ENCODE peak calls at places on chromosomes 6 and 20, in six cellular contexts. U, X, H, M, R and Y are unnamed samples.

GRCh38 chr6:3457710-3458605 is 1.1 kb upstream of the SLC22A23 start:
- DNase-seq in R (peak; percentile 31), H (peak; percentile 69), U (peak; percentile 77), M (no peak), X (peak; percentile 28), Y (peak; percentile 72)

GRCh38 chr6:52574709-52575489 is 2.0 kb downstream of the TRAM2 start:
- DNase-seq in H (no peak), X (peak; percentile 81), R (no peak), U (peak; percentile 75), M (no peak), Y (no peak)

GRCh38 chr6:18246205-18246604 is 18.1 kb downstream of the DEK start:
- DNase-seq in M (no peak), X (no peak), R (no peak), U (no peak), H (peak; percentile 40), Y (no peak)

GRCh38 chr20:21262812-21263211 is 40.3 kb upstream of the XRN2 start:
- DNase-seq in M (no peak), H (peak; percentile 36), U (no peak), X (peak; percentile 84), R (no peak), Y (peak; percentile 49)

GRCh38 chr6:47168176-47168575 is 126.0 kb upstream of the ADGRF1 start:
- DNase-seq in H (peak; percentile 98), R (peak; percentile 96), U (no peak), X (no peak), M (peak; percentile 97), Y (peak; percentile 99)

GRCh38 chr6:3022765-3023662 is 23.3 kb downstream of the NQO2 start:
- DNase-seq in X (no peak), M (no peak), U (no peak), H (no peak), R (no peak), Y (no peak)

GRCh38 chr6:39366875-39367618 is 44.5 kb upstream of the KCNK16 start:
- DNase-seq in R (no peak), X (peak; percentile 33), U (no peak), M (no peak), H (no peak), Y (no peak)

GRCh38 chr6:26163733-26164505 is 76.7 kb downstream of the HFE start:
- DNase-seq in M (no peak), U (no peak), X (no peak), H (no peak), R (no peak), Y (no peak)

GRCh38 chr6:75855047-75855446 is 106.0 kb downstream of the MYO6 start:
- DNase-seq in U (no peak), R (peak; percentile 85), M (peak; percentile 42), X (peak; percentile 85), H (peak; percentile 70), Y (peak; percentile 72)

GRCh38 chr6:111559193-111560097 is 46.2 kb downstream of the TRAF3IP2 start:
- DNase-seq in R (peak; percentile 66), M (no peak), U (no peak), X (no peak), H (no peak), Y (no peak)

GRCh38 chr6:168451805-168452204 is 10.8 kb downstream of the SMOC2 start:
- DNase-seq in U (no peak), X (no peak), R (no peak), M (no peak), H (no peak), Y (peak; percentile 5)

GRCh38 chr20:23387118-23387443 is 25.1 kb downstream of the GZF1 start:
- DNase-seq in H (no peak), U (no peak), R (no peak), M (no peak), X (no peak), Y (no peak)

GRCh38 chr6:22737331-22737730 is 168.0 kb downstream of the HDGFL1 start:
- DNase-seq in M (peak; percentile 35), U (peak; percentile 34), R (peak; percentile 69), X (peak; percentile 73), H (peak; percentile 56), Y (peak; percentile 33)

GRCh38 chr6:70884074-70884983 is 72.5 kb downstream of the B3GAT2 start:
- DNase-seq in R (peak; percentile 68), U (peak; percentile 45), X (peak; percentile 76), H (peak; percentile 63), M (no peak), Y (peak; percentile 68)

GRCh38 chr6:85192186-85192585 is 257.7 kb upstream of the NT5E start:
- DNase-seq in M (peak; percentile 3), H (peak; percentile 16), X (no peak), R (peak; percentile 39), U (no peak), Y (peak; percentile 33)

GRCh38 chr20:17655865-17656489 is 26.1 kb downstream of the RRBP1 start:
- DNase-seq in M (peak; percentile 59), X (no peak), R (no peak), U (no peak), H (peak; percentile 73), Y (peak; percentile 46)

DNA sequence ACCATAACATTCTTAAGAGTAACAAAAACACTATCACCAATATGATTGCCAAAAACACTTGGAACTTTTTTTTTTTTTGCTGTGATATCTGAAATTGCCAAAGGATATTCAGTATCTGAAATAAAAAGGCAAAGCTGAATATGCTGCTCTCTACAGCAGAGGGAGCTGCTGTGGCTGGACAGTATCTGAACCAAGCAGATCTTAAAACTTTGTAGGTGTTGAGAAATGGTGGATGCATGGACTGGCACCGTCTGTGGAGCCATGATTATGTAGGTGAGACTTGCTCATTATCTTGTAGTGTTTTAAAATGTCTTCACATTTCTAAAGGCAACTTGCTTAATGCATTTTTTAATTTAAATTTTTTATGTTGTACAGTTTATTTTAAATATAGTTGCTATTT is 9.2 kb downstream of the PDCD2 start:
- DNase-seq in U (no peak), H (peak; percentile 26), M (no peak), X (no peak), R (peak; percentile 20), Y (no peak)
- TF ChIP-seq CTCF in U (no peak), H (peak; percentile 55), M (peak; percentile 18), X (no peak), R (peak; percentile 35), Y (peak; percentile 21)

GRCh38 chr6:161101517-161101916 is 109.9 kb downstream of the MAP3K4 start:
- DNase-seq in H (no peak), U (no peak), X (no peak), R (no peak), M (no peak), Y (no peak)
- TF ChIP-seq CTCF in H (peak; percentile 37), U (no peak), X (no peak), R (peak; percentile 20), M (no peak), Y (no peak)

GRCh38 chr20:53750827-53751393 is 157.3 kb upstream of the ZNF217 start:
- DNase-seq in X (no peak), M (peak; percentile 86), U (no peak), R (peak; percentile 77), H (peak; percentile 54), Y (no peak)
- TF ChIP-seq CTCF in X (no peak), M (no peak), U (no peak), R (no peak), H (no peak), Y (no peak)

GRCh38 chr6:119720160-119720559 is 370.6 kb upstream of the MAN1A1 start:
- DNase-seq in U (no peak), R (peak; percentile 9), M (no peak), X (no peak), H (peak; percentile 29), Y (peak; percentile 16)
- TF ChIP-seq CTCF in U (no peak), R (no peak), M (peak; percentile 22), X (no peak), H (peak; percentile 46), Y (no peak)

DNA sequence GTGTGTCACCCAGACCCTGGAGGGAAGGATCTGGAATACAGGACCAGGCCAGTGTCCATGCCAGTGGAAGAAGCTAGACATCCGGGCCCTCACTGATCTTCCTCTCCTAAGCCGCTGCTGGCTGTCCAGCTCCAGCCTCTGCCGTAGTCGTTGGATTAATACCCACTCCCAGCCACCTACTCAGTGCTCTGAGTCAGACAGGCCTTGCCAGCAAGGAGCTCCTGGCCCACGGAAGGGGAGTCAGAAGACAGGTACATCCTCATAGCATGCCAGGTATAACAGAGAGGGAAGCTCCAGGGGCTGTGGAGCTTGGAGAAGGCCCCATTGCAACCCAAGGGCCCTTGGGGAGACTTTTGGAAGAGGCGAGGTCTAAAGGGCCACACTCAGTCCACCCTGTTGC is 49.0 kb downstream of the STK35 start:
- DNase-seq in X (no peak), U (no peak), M (no peak), R (no peak), H (no peak), Y (peak; percentile 34)
- TF ChIP-seq CTCF in X (no peak), U (no peak), M (no peak), R (no peak), H (no peak), Y (no peak)

GRCh38 chr20:59042151-59042795 is at the start of gene PRELID3B:
- DNase-seq in U (peak; percentile 76), X (peak; percentile 42), M (no peak), H (peak; percentile 59), R (peak; percentile 24), Y (peak; percentile 43)
- TF ChIP-seq CTCF in U (no peak), X (no peak), M (no peak), H (peak; percentile 15), R (no peak), Y (no peak)

DNA sequence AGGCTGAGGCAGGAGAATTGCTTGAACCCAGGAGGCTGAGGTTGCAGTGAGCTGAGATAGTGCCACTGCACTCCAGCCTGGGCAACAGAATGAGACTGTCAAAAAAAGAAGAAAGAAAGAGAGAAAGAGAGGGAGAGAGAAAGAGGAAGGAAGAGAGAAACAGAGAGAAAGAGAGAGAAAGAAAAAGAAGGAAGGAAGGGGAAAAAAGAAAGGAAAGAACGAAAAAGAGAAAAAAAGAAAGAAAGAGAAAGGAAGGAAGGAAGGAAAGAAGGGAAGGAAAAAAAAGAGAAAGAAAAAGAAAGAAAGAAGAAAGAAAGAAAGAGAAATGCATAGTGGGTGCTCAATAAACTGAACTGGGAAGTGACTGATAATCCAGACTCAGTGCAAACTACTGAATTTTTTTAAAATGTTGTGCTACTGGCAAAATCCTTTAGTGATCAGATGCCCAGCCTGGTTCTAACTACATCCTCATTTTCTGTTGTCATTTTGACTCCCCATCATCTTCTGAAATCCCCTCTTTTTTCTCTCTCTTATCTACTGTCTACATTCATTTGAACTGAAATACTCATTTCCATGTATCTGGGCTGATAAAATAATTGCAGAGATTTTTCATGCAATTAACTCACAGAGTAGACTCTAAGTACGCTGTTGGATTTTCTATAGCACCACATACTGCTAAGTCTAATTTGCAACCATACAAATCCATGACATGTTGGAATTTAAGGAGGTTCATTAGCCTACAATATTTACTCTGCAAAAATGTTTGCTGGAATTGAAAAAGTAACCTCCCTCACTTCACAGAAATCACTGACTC is 85.3 kb upstream of the HIVEP1 start:
- DNase-seq in M (no peak), U (no peak), X (no peak), R (no peak), H (no peak), Y (no peak)
- TF ChIP-seq CTCF in M (no peak), U (no peak), X (no peak), R (no peak), H (no peak), Y (no peak)

DNA sequence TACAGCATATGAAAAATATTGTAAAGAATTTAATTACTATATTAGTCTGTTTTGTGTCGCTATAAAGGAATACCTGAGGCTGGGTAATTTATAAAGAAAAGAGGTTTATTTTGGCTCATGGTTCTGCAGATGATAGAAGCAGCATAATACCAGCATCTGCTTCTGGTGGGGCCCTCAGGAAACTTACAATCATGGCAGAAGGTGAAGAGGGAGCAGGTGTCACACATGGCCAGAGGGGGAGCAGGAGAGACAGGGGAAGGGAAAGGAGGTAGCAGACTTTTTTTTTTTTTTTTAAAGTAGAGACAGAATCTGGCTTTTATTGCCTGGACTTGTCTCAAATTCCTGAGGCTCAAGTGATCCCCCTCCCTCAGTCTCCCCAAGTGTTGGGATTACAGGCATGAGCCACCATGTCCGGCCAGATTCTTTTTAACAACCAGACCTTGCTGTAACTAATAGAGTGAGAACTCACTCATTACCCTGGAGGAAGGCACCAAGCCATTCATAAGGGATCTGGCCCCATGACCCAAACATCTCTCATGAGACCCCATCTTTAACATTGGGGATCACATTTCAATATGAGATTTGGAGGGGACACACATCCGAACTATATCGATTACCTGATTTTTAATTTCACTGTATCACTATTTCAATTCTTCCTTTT is 64.6 kb downstream of the MAN1A1 start:
- DNase-seq in R (no peak), H (peak; percentile 34), U (no peak), X (no peak), M (no peak), Y (peak; percentile 36)
- TF ChIP-seq CTCF in R (peak; percentile 8), H (peak; percentile 44), U (no peak), X (no peak), M (no peak), Y (no peak)